ENCODE peak calls at places on chromosomes 3 and 15, in seven cellular contexts. S is IMR-90, O is AG09309, U is OCI-LY7, J is AG04449, D is MM.1S, E is astrocyte. C is an unnamed sample.

GRCh38 chr3:123650101-123650500 is 65.2 kb upstream of the HACD2 start:
- DNase-seq in O (no peak), J (no peak), D (no peak), E (no peak), S (no peak), U (no peak), C (no peak)

GRCh38 chr3:12869025-12869695 is 27.8 kb upstream of the RPL32 start:
- DNase-seq in O (no peak), E (no peak), J (no peak), S (no peak), U (peak; percentile 46), D (peak; percentile 31), C (no peak)

GRCh38 chr3:25430942-25431570 is 3.0 kb downstream of the RARB start:
- DNase-seq in E (no peak), S (no peak), U (no peak), O (no peak), D (no peak), J (no peak), C (no peak)

GRCh38 chr15:95857124-95857757 is 473.3 kb upstream of the NR2F2 start:
- DNase-seq in E (peak; percentile 70), U (no peak), S (peak; percentile 90), O (no peak), D (no peak), J (no peak), C (peak; percentile 36)

GRCh38 chr3:10848261-10848660 is 32.2 kb downstream of the SLC6A11 start:
- DNase-seq in O (no peak), E (no peak), S (no peak), U (no peak), D (no peak), J (no peak), C (no peak)

GRCh38 chr3:117019082-117019713 is 309.6 kb downstream of the TUSC7 start:
- DNase-seq in E (peak; percentile 37), O (peak; percentile 20), U (peak; percentile 42), J (peak; percentile 28), S (peak; percentile 76), D (peak; percentile 54), C (peak; percentile 59)

GRCh38 chr3:10291139-10291500 is 1.6 kb downstream of the GHRL start:
- DNase-seq in J (no peak), E (no peak), D (no peak), O (no peak), S (no peak), U (no peak), C (no peak)

GRCh38 chr3:149114458-149114857 is 15.0 kb upstream of the HPS3 start:
- DNase-seq in U (no peak), E (peak; percentile 2), D (no peak), J (no peak), S (no peak), O (no peak), C (peak; percentile 11)

GRCh38 chr3:186079925-186080324 is 29.0 kb downstream of the ETV5 start:
- DNase-seq in E (no peak), J (no peak), D (peak; percentile 18), S (no peak), O (no peak), U (no peak), C (no peak)

GRCh38 chr3:186077466-186077865 is 31.4 kb downstream of the ETV5 start:
- DNase-seq in U (no peak), D (no peak), O (no peak), J (no peak), S (no peak), E (no peak), C (no peak)

GRCh38 chr3:186075489-186075888 is 33.4 kb downstream of the ETV5 start:
- DNase-seq in D (no peak), O (no peak), S (no peak), J (no peak), U (no peak), E (no peak), C (no peak)

GRCh38 chr3:186073641-186074040 is 35.2 kb downstream of the ETV5 start:
- DNase-seq in J (no peak), U (no peak), S (peak; percentile 58), D (no peak), E (no peak), O (no peak), C (no peak)

GRCh38 chr3:186075931-186076567 is 32.8 kb downstream of the ETV5 start:
- DNase-seq in E (no peak), O (no peak), U (no peak), D (no peak), J (no peak), S (no peak), C (no peak)
- H3K4me3 ChIP-seq in E (no peak overlapping the region), O (no peak overlapping the region), U (no peak overlapping the region), D (no peak overlapping the region), J (no peak overlapping the region), S (no peak overlapping the region), C (no peak overlapping the region)

GRCh38 chr3:42504334-42505202 is 2.1 kb downstream of the VIPR1 start:
- DNase-seq in J (no peak), S (no peak), U (no peak), O (no peak), D (no peak), E (no peak), C (no peak)
- TF ChIP-seq CTCF in J (no peak), S (no peak), U (no peak), O (no peak), D (no peak), E (no peak), C (no peak)

DNA sequence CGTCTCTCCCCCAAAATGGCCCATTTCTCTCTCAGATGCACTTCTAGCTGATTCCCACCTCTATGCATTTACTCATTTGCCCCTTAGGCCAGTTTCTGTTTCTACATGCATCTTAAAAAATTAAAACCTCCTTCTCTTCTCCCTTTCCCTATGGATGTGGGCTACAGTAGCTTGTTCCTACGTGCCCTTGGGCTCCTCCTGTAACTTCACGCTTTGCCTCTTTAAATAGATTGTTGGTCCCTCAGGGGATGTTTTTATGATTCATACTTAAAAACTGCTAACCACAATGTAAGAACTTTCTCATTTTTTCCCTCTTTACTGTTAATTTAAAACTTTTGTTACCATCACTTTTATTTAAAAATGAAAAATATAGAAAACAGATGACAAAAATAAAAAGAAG is 185.6 kb upstream of the MRPL3 start:
- DNase-seq in D (no peak), U (no peak), J (peak; percentile 46), S (no peak), O (peak; percentile 32), E (peak; percentile 41), C (peak; percentile 82)
- H3K4me3 ChIP-seq in D (no peak overlapping the region), U (no peak overlapping the region), J (no peak overlapping the region), S (no peak overlapping the region), O (no peak overlapping the region), E (no peak overlapping the region), C (no peak overlapping the region)

GRCh38 chr3:50652709-50653108 is 22.0 kb upstream of the DOCK3 start:
- DNase-seq in S (peak; percentile 8), D (no peak), E (no peak), J (no peak), U (peak; percentile 57), O (no peak), C (no peak)
- TF ChIP-seq CTCF in S (peak; percentile 37), D (peak; percentile 47), E (peak; percentile 4), J (peak; percentile 13), U (peak; percentile 77), O (peak; percentile 35), C (peak; percentile 32)

GRCh38 chr3:13892304-13892703 is 12.4 kb upstream of the WNT7A start:
- DNase-seq in U (no peak), S (no peak), J (no peak), D (no peak), O (no peak), E (no peak), C (no peak)

GRCh38 chr3:13894812-13895154 is 14.9 kb upstream of the WNT7A start:
- DNase-seq in D (no peak), S (no peak), U (no peak), J (no peak), E (no peak), O (no peak), C (no peak)

GRCh38 chr3:13895155-13896105 is 15.6 kb upstream of the WNT7A start:
- DNase-seq in O (peak; percentile 34), J (peak; percentile 17), S (peak; percentile 71), U (peak; percentile 82), D (peak; percentile 92), E (peak; percentile 66), C (peak; percentile 85)

GRCh38 chr3:13896473-13897154 is 16.7 kb upstream of the WNT7A start:
- DNase-seq in D (peak; percentile 77), J (no peak), S (peak; percentile 54), U (peak; percentile 68), O (peak; percentile 18), E (peak; percentile 38), C (peak; percentile 62)

GRCh38 chr3:13894096-13894811 is 14.4 kb upstream of the WNT7A start:
- DNase-seq in S (no peak), D (no peak), E (no peak), J (no peak), U (no peak), O (no peak), C (no peak)
- H3K4me3 ChIP-seq in S (no peak overlapping the region), D (no peak overlapping the region), E (no peak overlapping the region), J (no peak overlapping the region), U (no peak overlapping the region), O (no peak overlapping the region), C (no peak overlapping the region)

GRCh38 chr3:31462050-31462569 is 70.6 kb upstream of the STT3B start:
- DNase-seq in O (no peak), E (no peak), S (no peak), U (peak; percentile 78), D (no peak), J (no peak), C (no peak)
- TF ChIP-seq CTCF in O (no peak), E (no peak), S (no peak), U (peak; percentile 63), D (no peak), J (no peak), C (peak; percentile 14)

DNA sequence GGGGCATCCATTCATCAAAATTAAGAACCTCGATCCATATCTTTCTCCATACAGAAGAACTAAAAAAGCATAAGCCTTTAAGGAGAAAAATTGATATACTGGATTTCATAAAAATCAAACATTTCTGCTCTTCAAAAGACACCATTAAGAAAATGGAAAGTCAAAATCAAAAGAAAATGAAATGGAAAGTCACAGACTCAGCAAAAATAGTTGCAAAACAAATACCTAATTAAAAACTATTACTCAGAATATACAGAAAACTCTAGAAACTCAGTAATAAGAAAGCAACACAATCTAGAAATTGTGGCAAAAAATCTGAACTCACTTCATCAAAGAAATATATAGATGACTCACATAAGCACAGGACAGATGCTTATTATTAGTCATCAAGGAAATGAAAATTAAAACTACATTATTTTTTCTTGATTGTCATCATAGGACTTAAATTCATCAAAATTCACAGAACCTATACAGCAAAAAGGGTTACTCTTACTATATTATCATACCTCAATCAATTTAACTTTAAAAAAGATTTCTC is 430.0 kb downstream of the SHQ1 start:
- DNase-seq in S (peak; percentile 35), D (no peak), E (no peak), J (no peak), U (no peak), O (no peak), C (no peak)
- H3K4me3 ChIP-seq in S (no peak overlapping the region), D (no peak overlapping the region), E (no peak overlapping the region), J (no peak overlapping the region), U (no peak overlapping the region), O (no peak overlapping the region), C (no peak overlapping the region)

C was measured in AG10803.